ENCODE peak calls at places on chromosomes 11 and 22, in four cellular contexts. G is OCI-LY7, U is left ventricle myocardium inferior, V is fibroblast of lung. Y is an unnamed sample.

GRCh38 chr11:114132427-114132826 is 72.9 kb downstream of the ZBTB16 start:
- DNase-seq in G (no peak), U (no peak), V (no peak), Y (no peak)

GRCh38 chr11:67060111-67060522 is 3.5 kb downstream of the RHOD start:
- DNase-seq in G (no peak), U (no peak), V (no peak), Y (peak; percentile 57)

GRCh38 chr11:116857316-116857715 is 19.9 kb upstream of the APOA1 start:
- DNase-seq in G (no peak), U (no peak), V (no peak), Y (no peak)

GRCh38 chr11:58905141-58905715 is 34.1 kb upstream of the GLYATL1 start:
- DNase-seq in G (no peak), U (peak; percentile 23), V (peak; percentile 66), Y (peak; percentile 47)

GRCh38 chr11:100080401-100080800 is 606.7 kb upstream of the ARHGAP42 start:
- DNase-seq in G (no peak), U (no peak), V (no peak), Y (no peak)

GRCh38 chr11:123474994-123475393 is 44.9 kb downstream of the GRAMD1B start:
- DNase-seq in G (no peak), U (no peak), V (no peak), Y (no peak)

GRCh38 chr11:984576-984975 is 51.9 kb downstream of the MUC6 start:
- DNase-seq in G (no peak), U (no peak), V (no peak), Y (no peak)

GRCh38 chr11:117604349-117604995 is 192.5 kb downstream of the DSCAML1 start:
- DNase-seq in G (no peak), U (no peak), V (peak; percentile 4), Y (no peak)

GRCh38 chr11:121681536-121681935 is 228.8 kb upstream of the SORL1-AS1 start:
- DNase-seq in G (no peak), U (no peak), V (no peak), Y (no peak)

GRCh38 chr11:100930185-100930778 is 199.3 kb downstream of the PGR start:
- DNase-seq in G (peak; percentile 38), U (no peak), V (peak; percentile 87), Y (no peak)

GRCh38 chr22:40491990-40492631 is 121.7 kb downstream of the SGSM3 start:
- DNase-seq in G (peak; percentile 91), U (no peak), V (peak; percentile 72), Y (no peak)

GRCh38 chr22:20080776-20081654 is 974 bp downstream of the DGCR8 start:
- DNase-seq in G (peak; percentile 33), U (no peak), V (peak; percentile 57), Y (peak; percentile 20)

GRCh38 chr11:128837627-128838026 is 29.5 kb downstream of the KCNJ1 start:
- DNase-seq in G (peak; percentile 33), U (no peak), V (no peak), Y (no peak)

GRCh38 chr11:117905524-117905923 is 23.7 kb downstream of the TMPRSS13 start:
- DNase-seq in G (no peak), U (no peak), V (no peak), Y (no peak)

GRCh38 chr11:89421718-89422117 is 69.5 kb downstream of the NOX4 start:
- DNase-seq in G (no peak), U (no peak), V (no peak), Y (no peak)

GRCh38 chr11:62804310-62805043 is 763 bp downstream of the NXF1 start:
- DNase-seq in G (peak; percentile 8), U (no peak), V (peak; percentile 56), Y (no peak)

GRCh38 chr11:67373916-67374570 is 645 bp upstream of the CLCF1 start:
- DNase-seq in G (peak; percentile 77), U (peak; percentile 53), V (peak; percentile 98), Y (peak; percentile 79)

GRCh38 chr11:47233051-47233450 is 15.6 kb downstream of the ACP2 start:
- DNase-seq in G (no peak), U (no peak), V (no peak), Y (no peak)

GRCh38 chr11:95711162-95711944 is 78.2 kb downstream of the FAM76B start:
- DNase-seq in G (peak; percentile 18), U (no peak), V (peak; percentile 18), Y (no peak)

GRCh38 chr11:128291835-128292234 is 295.5 kb downstream of the ETS1 start:
- DNase-seq in G (peak; percentile 32), U (no peak), V (no peak), Y (no peak)

GRCh38 chr22:36386351-36386899 is 1.3 kb downstream of the MYH9 start:
- DNase-seq in G (peak; percentile 55), U (no peak), V (no peak), Y (peak; percentile 48)

GRCh38 chr11:107857550-107858216 is 904 bp downstream of the SLC35F2 start:
- DNase-seq in G (no peak), U (no peak), V (peak; percentile 21), Y (peak; percentile 12)

GRCh38 chr11:37718431-37718999 is 1120.5 kb upstream of the RAG2 start:
- DNase-seq in G (no peak), U (no peak), V (peak; percentile 33), Y (no peak)

GRCh38 chr22:42949159-42949558 is 65.8 kb downstream of the PACSIN2 start:
- DNase-seq in G (no peak), U (no peak), V (peak; percentile 74), Y (no peak)
- TF ChIP-seq CTCF in G (no peak), U (no peak), V (no peak), Y (no peak)

DNA sequence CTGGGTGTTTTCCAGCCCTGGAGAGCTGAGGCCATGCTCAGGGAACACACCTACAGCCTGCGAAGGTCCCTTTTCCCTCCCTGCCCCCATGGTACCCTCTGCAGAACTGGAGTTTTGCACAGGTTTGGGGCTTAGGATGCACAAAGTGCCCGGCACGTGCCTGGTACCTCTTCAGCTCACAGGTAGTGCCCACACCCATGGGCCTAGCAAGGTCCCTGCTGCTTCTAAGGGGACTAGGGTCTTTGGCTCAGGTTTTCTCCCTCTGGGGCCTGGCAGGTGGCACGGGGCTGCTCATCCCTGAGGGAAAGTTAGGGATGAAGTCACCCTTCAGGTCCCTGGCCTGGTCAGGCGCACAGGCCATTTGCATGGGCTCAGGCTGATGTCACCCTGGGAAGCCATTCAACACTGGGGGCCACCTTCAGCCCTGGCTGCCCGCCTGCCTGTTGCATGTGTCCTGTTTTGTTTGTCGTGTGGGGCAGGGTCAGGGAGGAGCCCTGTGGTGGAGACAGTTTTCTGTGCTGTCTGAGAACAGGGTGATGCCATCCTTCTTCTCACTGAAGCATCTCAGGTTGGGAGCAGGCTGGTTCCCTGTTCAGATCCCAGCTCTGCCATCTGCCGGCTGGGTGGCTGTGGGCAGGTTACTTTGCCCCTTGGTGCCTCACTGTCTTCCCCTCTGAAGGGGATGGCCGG is 68.3 kb upstream of the CRYBB3 start:
- DNase-seq in G (no peak), U (no peak), V (no peak), Y (no peak)
- TF ChIP-seq CTCF in G (no peak), U (no peak), V (no peak), Y (no peak)

GRCh38 chr11:115360186-115360824 is 143.9 kb downstream of the CADM1 start:
- DNase-seq in G (no peak), U (no peak), V (peak; percentile 18), Y (no peak)
- TF ChIP-seq CTCF in G (no peak), U (no peak), V (peak; percentile 41), Y (no peak)

GRCh38 chr22:42930810-42931420 is 73.8 kb upstream of the ARFGAP3 start:
- DNase-seq in G (peak; percentile 15), U (peak; percentile 63), V (no peak), Y (no peak)
- TF ChIP-seq CTCF in G (no peak), U (peak; percentile 45), V (no peak), Y (no peak)

DNA sequence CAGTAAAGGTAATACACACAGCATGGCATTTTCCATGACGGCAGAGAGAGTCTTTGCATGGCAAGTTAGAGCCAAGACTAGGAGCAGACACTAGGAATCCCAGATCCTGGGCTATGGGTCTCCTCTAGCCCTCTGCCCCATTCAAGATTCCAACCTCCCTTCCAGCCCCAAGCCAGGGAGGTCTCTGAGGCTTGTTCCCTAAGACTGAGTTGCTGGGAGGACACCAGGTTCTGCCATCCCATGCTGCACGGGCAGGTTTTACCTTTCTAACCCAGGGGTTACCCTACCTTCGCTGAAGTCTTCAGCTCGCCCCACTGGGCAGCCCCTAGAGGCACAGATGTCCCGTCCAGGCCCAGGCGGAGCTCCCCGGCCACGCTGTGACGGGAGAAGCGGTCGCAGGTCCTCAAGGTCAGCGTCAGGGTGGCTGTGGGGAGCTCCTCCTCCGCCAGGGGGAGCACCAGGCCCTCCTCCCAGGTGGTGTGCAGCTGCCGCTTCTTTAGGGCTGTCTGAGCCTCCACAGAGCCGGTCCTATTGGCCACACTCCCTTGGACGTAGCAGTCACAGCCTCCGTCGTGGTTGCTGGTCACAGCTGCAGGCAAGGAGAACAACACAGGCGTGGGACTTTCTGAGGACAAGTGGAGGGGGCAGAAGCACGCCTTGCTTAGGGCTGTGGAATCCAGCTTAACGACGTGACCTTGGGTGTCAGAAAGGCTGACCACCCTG is 33.8 kb downstream of the SYT13 start:
- DNase-seq in G (peak; percentile 44), U (peak; percentile 64), V (peak; percentile 19), Y (peak; percentile 83)
- TF ChIP-seq CTCF in G (peak; percentile 78), U (peak; percentile 81), V (peak; percentile 48), Y (peak; percentile 93)

DNA sequence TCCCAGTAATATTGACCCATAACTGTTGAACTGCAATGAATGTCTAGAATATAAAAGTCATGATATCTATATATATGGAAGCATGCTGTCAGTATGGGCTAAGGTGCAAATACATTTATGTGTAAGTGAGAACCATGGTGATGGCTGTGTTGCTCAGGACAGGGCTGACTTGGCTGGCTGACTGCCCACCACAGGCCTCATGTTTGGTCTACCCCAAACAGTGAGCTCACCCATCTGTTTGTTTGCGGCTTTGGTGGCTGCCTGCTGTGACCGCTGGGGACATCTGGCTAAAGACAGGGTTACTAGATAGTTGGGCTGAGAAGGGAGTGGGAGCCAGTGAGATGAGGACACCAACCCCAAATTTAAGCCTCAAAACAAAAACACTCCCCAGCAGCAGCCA is 6.3 kb downstream of the CD44 start:
- DNase-seq in G (no peak), U (no peak), V (no peak), Y (no peak)
- TF ChIP-seq CTCF in G (no peak), U (no peak), V (no peak), Y (no peak)

GRCh38 chr11:30365793-30366517 is 43.1 kb downstream of the ARL14EP start:
- DNase-seq in G (no peak), U (no peak), V (no peak), Y (no peak)

GRCh38 chr11:30368394-30368793 is 45.5 kb downstream of the ARL14EP start:
- DNase-seq in G (no peak), U (no peak), V (no peak), Y (no peak)

GRCh38 chr11:30364139-30364875 is 41.4 kb downstream of the ARL14EP start:
- DNase-seq in G (no peak), U (no peak), V (no peak), Y (no peak)

DNA sequence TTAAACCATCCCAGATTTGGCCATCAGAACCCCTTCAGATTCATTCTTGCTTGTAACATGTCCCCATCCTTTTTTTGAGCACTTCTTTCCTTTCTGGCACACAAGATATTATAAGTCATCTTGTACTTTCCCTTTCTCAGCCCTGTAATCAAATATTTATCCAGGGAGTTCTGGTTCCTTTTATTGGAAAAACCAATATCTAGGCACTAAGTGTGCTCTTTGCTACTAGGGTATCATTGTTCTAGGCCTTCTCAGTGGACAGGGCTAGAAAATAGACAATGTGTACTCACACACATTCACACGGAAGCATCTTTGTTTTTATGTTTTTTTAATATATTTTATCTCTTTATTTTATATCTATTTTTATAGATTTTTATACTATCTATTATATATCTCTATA is 47.3 kb downstream of the ARL14EP start:
- DNase-seq in G (no peak), U (no peak), V (no peak), Y (no peak)
- TF ChIP-seq CTCF in G (no peak), U (no peak), V (no peak), Y (no peak)

GRCh38 chr11:2178906-2179494 is 7.4 kb upstream of the TH start:
- DNase-seq in G (no peak), U (no peak), V (peak; percentile 53), Y (no peak)
- TF ChIP-seq CTCF in G (no peak), U (no peak), V (no peak), Y (no peak)

Y was measured in WERI-Rb-1.